ENCODE peak calls at places on chromosomes 1 and 21, in seven cellular contexts. E is H9, G is IMR-90, W is mesendoderm, T is H1, X is mesenchymal stem cell, P is trophoblast cell. Z is an unnamed sample.
A peak's percentile ranks its signal among the peaks of the same experiment; 100 is the strongest.

GRCh38 chr1:59317780-59318179 is 20.9 kb downstream of the FGGY start:
- DNase-seq in T (no peak), E (no peak), P (no peak), W (no peak), G (no peak), X (no peak), Z (no peak)

GRCh38 chr1:206477581-206478380 is 7.5 kb downstream of the IKBKE start:
- DNase-seq in W (no peak), G (no peak), P (no peak), T (no peak), X (no peak), E (no peak), Z (no peak)

GRCh38 chr21:16587671-16588379 is 858.0 kb downstream of the USP25 start:
- DNase-seq in X (peak; percentile 34), G (peak; percentile 77), P (peak; percentile 25), T (no peak), W (no peak), E (no peak), Z (no peak)

GRCh38 chr1:7097938-7098592 is 312.8 kb downstream of the CAMTA1 start:
- DNase-seq in E (no peak), G (no peak), P (no peak), W (no peak), X (no peak), T (no peak), Z (no peak)

GRCh38 chr1:243549108-243549507 is 293.3 kb downstream of the SDCCAG8 start:
- DNase-seq in P (peak; percentile 81), E (no peak), G (peak; percentile 80), W (no peak), T (no peak), X (peak; percentile 71), Z (no peak)

GRCh38 chr1:18828224-18828623 is 31.2 kb downstream of the TAS1R2 start:
- DNase-seq in T (no peak), G (no peak), E (no peak), P (no peak), W (no peak), X (no peak), Z (no peak)

GRCh38 chr1:21837476-21837875 is 25.4 kb downstream of the LDLRAD2 start:
- DNase-seq in P (no peak), E (no peak), T (no peak), G (no peak), X (no peak), W (no peak), Z (no peak)

GRCh38 chr1:194474701-194475100 is 1288.3 kb upstream of the B3GALT2 start:
- DNase-seq in X (no peak), T (no peak), G (no peak), P (no peak), W (no peak), E (no peak), Z (peak; percentile 75)

GRCh38 chr1:29243863-29244185 is 7.5 kb downstream of the PTPRU start:
- DNase-seq in P (no peak), E (no peak), X (peak; percentile 60), W (no peak), T (no peak), G (peak; percentile 89), Z (no peak)

GRCh38 chr1:169494343-169494742 is 8.6 kb upstream of the SLC19A2 start:
- DNase-seq in G (no peak), E (no peak), T (no peak), X (no peak), W (no peak), P (no peak), Z (no peak)

GRCh38 chr1:201126832-201127754 is at the start of gene ASCL5:
- DNase-seq in T (peak; percentile 67), E (peak; percentile 91), X (peak; percentile 39), P (no peak), G (peak; percentile 59), W (peak; percentile 76), Z (no peak)

GRCh38 chr1:204294371-204294770 is 65.4 kb downstream of the PLEKHA6 start:
- DNase-seq in T (no peak), X (peak; percentile 94), P (peak; percentile 89), W (peak; percentile 84), E (no peak), G (peak; percentile 97), Z (no peak)

GRCh38 chr1:6384962-6385672 is 8.4 kb downstream of the ACOT7 start:
- DNase-seq in T (no peak), P (no peak), X (no peak), E (no peak), G (no peak), W (no peak), Z (no peak)

GRCh38 chr1:36635284-36635683 is 152.6 kb upstream of the CSF3R start:
- DNase-seq in T (no peak), E (no peak), X (no peak), G (no peak), P (no peak), W (no peak), Z (no peak)

GRCh38 chr1:227357229-227358078 is 39.2 kb upstream of the CDC42BPA start:
- DNase-seq in W (peak; percentile 93), G (peak; percentile 85), T (peak; percentile 53), X (peak; percentile 91), P (peak; percentile 79), E (peak; percentile 82), Z (no peak)

GRCh38 chr1:29505537-29506220 is 269.4 kb downstream of the PTPRU start:
- DNase-seq in G (no peak), E (peak; percentile 22), W (no peak), X (no peak), T (peak; percentile 33), P (no peak), Z (no peak)

GRCh38 chr1:41768538-41768937 is 150.2 kb downstream of the HIVEP3 start:
- DNase-seq in G (no peak), E (no peak), W (no peak), P (peak; percentile 19), X (no peak), T (no peak), Z (no peak)

GRCh38 chr1:185297986-185298385 is 19.1 kb downstream of the IVNS1ABP start:
- DNase-seq in W (no peak), X (peak; percentile 34), P (peak; percentile 58), G (peak; percentile 47), E (no peak), T (no peak), Z (no peak)

GRCh38 chr1:25522240-25522639 is 21.2 kb upstream of the LDLRAP1 start:
- DNase-seq in X (no peak), E (no peak), T (no peak), W (no peak), G (no peak), P (no peak), Z (no peak)

GRCh38 chr1:41658444-41659158 is 174.1 kb upstream of the EDN2 start:
- DNase-seq in T (no peak), G (no peak), E (no peak), P (no peak), X (no peak), W (no peak), Z (no peak)

GRCh38 chr1:157270705-157271274 is 132.6 kb upstream of the ETV3 start:
- DNase-seq in X (no peak), T (no peak), P (no peak), G (no peak), W (no peak), E (no peak), Z (no peak)

GRCh38 chr1:12383001-12383400 is 153.2 kb downstream of the VPS13D start:
- DNase-seq in W (no peak), X (no peak), T (no peak), G (no peak), E (no peak), P (no peak), Z (no peak)

GRCh38 chr1:12386130-12386529 is 156.3 kb downstream of the VPS13D start:
- DNase-seq in W (no peak), E (no peak), X (no peak), T (no peak), G (no peak), P (peak; percentile 61), Z (no peak)

GRCh38 chr1:12380316-12381249 is 150.8 kb downstream of the VPS13D start:
- DNase-seq in X (no peak), E (no peak), T (no peak), P (no peak), W (no peak), G (no peak), Z (no peak)

GRCh38 chr1:12384836-12385456 is 155.1 kb downstream of the VPS13D start:
- DNase-seq in G (no peak), X (no peak), E (no peak), W (no peak), P (no peak), T (no peak), Z (no peak)

GRCh38 chr1:12383786-12384185 is 154.0 kb downstream of the VPS13D start:
- DNase-seq in G (peak; percentile 37), W (no peak), X (no peak), E (no peak), T (no peak), P (no peak), Z (no peak)
- H2AK5ac ChIP-seq in G (no peak overlapping the region), W (no peak overlapping the region), X (no peak overlapping the region), E (no peak overlapping the region), T (no peak overlapping the region), P (no peak overlapping the region), Z (no peak overlapping the region)

DNA sequence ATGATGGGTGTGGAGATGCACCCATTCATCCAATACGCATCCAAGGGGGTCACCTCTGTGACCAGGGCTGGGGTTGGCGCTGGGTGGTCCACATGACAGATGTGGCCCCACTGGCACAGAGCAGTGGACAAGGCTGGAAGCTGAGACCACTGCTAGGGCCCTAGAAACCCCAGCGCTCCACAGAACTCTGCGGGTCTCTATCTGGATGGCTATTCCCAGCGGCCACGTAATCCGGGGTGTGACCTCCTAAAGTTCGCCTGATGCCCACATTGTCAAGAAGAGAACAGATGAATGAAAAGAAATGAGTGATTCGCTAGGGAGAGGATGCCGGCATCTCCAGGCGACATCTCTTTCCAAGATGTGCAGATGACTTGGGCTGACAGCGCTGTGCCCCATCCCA is 55.2 kb downstream of the PRDM15 start:
- DNase-seq in W (no peak), G (no peak), P (no peak), X (no peak), E (no peak), T (no peak), Z (no peak)
- H3K23ac ChIP-seq in W (no peak overlapping the region), G (no peak overlapping the region), P (no peak overlapping the region), X (no peak overlapping the region), E (no peak overlapping the region), T (no peak overlapping the region), Z (no peak overlapping the region)

DNA sequence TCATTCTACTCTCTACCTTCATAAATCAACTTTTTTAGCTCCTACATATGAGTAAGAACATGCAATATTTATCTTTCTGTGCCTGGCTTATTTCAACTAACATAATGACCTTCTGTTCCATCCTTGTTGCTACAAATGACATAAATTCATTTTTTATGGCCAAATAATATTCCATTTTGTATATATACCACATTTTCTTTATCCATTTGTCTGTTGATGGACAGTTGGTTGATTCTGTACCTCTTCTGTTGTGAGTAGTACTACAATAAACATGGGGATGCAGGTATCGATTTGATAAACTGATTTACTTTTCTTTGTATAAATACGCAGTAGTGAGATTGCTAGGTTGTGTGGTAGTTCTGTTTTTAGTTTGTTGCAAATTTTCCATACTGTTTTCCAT is 279.5 kb upstream of the NFIA start:
- DNase-seq in W (no peak), X (no peak), G (no peak), T (no peak), P (no peak), E (no peak), Z (no peak)
- H2AK5ac ChIP-seq in W (no peak overlapping the region), X (no peak overlapping the region), G (no peak overlapping the region), T (no peak overlapping the region), P (no peak overlapping the region), E (no peak overlapping the region), Z (no peak overlapping the region)

DNA sequence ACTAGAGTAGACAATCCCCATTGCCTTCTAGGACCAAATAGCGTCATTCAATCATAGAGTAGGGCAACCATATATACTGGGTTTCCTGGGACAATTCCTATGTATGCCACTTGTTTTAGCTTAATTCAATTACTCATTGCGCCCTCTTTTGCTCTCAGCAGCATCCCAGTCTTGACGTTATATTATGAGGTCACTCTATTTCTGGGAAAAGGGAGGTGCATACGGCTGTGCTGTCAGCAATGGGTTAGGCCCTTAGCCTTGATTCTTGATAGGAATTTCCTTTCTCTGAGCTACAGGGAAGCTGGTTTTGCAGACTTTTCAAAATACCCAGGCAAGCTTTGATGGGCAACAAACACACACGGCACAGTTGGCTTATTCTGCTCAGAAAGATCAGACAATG is 4.4 kb upstream of the KAZN start:
- DNase-seq in T (no peak), X (no peak), W (no peak), E (no peak), G (no peak), P (no peak), Z (no peak)
- H3K23ac ChIP-seq in T (no peak overlapping the region), X (no peak overlapping the region), W (no peak overlapping the region), E (no peak overlapping the region), G (no peak overlapping the region), P (no peak overlapping the region), Z (no peak overlapping the region)